ENCODE peak calls at places on chromosomes 7 and 10, in seven cellular contexts. H, D, Y, S, U, N and Q are unnamed samples.

GRCh38 chr10:110834622-110835219 is 37.0 kb upstream of the PDCD4 start:
- ATAC-seq in H (peak; percentile 26), D (peak; percentile 42), Y (peak; percentile 56), S (no peak), U (no peak), N (peak; percentile 70), Q (peak; percentile 48)

GRCh38 chr7:2818653-2819052 is 25.5 kb downstream of the GNA12 start:
- ATAC-seq in H (no peak), D (no peak), Y (no peak), S (no peak), U (no peak), N (no peak), Q (no peak)

GRCh38 chr7:92682767-92683539 is 92.8 kb upstream of the FAM133B start:
- ATAC-seq in H (peak; percentile 71), D (no peak), Y (no peak), S (no peak), U (no peak), N (no peak), Q (no peak)

GRCh38 chr7:129383542-129384132 is 50.6 kb upstream of the STRIP2 start:
- ATAC-seq in H (no peak), D (no peak), Y (no peak), S (no peak), U (no peak), N (no peak), Q (no peak)

GRCh38 chr7:55107946-55108345 is 89.1 kb downstream of the EGFR start:
- ATAC-seq in H (no peak), D (no peak), Y (no peak), S (no peak), U (no peak), N (no peak), Q (no peak)

GRCh38 chr10:33719005-33719703 is 384.7 kb upstream of the NRP1 start:
- ATAC-seq in H (no peak), D (no peak), Y (peak; percentile 23), S (no peak), U (no peak), N (no peak), Q (no peak)

GRCh38 chr7:98956469-98956868 is 78.1 kb downstream of the TRRAP start:
- ATAC-seq in H (no peak), D (no peak), Y (no peak), S (no peak), U (no peak), N (no peak), Q (no peak)

GRCh38 chr10:83908506-83908905 is 230.8 kb upstream of the GHITM start:
- ATAC-seq in H (no peak), D (no peak), Y (no peak), S (no peak), U (no peak), N (no peak), Q (no peak)

GRCh38 chr10:97737770-97738265 is 890 bp downstream of the ZFYVE27 start:
- ATAC-seq in H (no peak), D (no peak), Y (peak; percentile 2), S (peak; percentile 53), U (no peak), N (no peak), Q (no peak)

GRCh38 chr7:150641854-150642253 is 9.7 kb upstream of the GIMAP6 start:
- ATAC-seq in H (no peak), D (no peak), Y (no peak), S (no peak), U (no peak), N (no peak), Q (no peak)

GRCh38 chr7:41445951-41446350 is 256.9 kb downstream of the INHBA start:
- ATAC-seq in H (no peak), D (no peak), Y (no peak), S (no peak), U (no peak), N (no peak), Q (no peak)

GRCh38 chr10:101124933-101125332 is 6.2 kb upstream of the TLX1 start:
- ATAC-seq in H (no peak), D (no peak), Y (no peak), S (no peak), U (no peak), N (no peak), Q (no peak)

GRCh38 chr7:132381742-132382472 is 194.4 kb downstream of the PLXNA4 start:
- ATAC-seq in H (peak; percentile 53), D (no peak), Y (peak; percentile 24), S (no peak), U (no peak), N (no peak), Q (no peak)

GRCh38 chr7:6228865-6229264 is 43.6 kb downstream of the CYTH3 start:
- ATAC-seq in H (no peak), D (no peak), Y (peak; percentile 52), S (peak; percentile 92), U (no peak), N (no peak), Q (peak; percentile 35)

GRCh38 chr7:39269034-39269433 is 291.3 kb downstream of the POU6F2 start:
- ATAC-seq in H (no peak), D (no peak), Y (no peak), S (peak; percentile 92), U (no peak), N (no peak), Q (no peak)

GRCh38 chr7:116546054-116546453 is 21.2 kb downstream of the CAV1 start:
- ATAC-seq in H (no peak), D (no peak), Y (no peak), S (no peak), U (no peak), N (no peak), Q (no peak)

GRCh38 chr7:151252961-151253691 is 4.6 kb upstream of the SMARCD3 start:
- ATAC-seq in H (no peak), D (no peak), Y (no peak), S (no peak), U (no peak), N (peak; percentile 15), Q (peak; percentile 17)

GRCh38 chr7:102063736-102064135 is 222.9 kb upstream of the SH2B2 start:
- ATAC-seq in H (peak; percentile 26), D (peak; percentile 64), Y (peak; percentile 50), S (no peak), U (peak; percentile 91), N (peak; percentile 89), Q (peak; percentile 34)

GRCh38 chr7:132080467-132080866 is 495.8 kb downstream of the PLXNA4 start:
- ATAC-seq in H (no peak), D (no peak), Y (no peak), S (no peak), U (no peak), N (no peak), Q (peak; percentile 1)

GRCh38 chr10:104488046-104488832 is 134.6 kb downstream of the CFAP58 start:
- ATAC-seq in H (no peak), D (no peak), Y (no peak), S (no peak), U (no peak), N (peak; percentile 58), Q (no peak)

GRCh38 chr7:40826419-40827216 is 691.8 kb downstream of the SUGCT start:
- ATAC-seq in H (peak; percentile 35), D (peak; percentile 68), Y (no peak), S (no peak), U (no peak), N (peak; percentile 82), Q (peak; percentile 56)

GRCh38 chr7:74575083-74575803 is 82.3 kb upstream of the GTF2I start:
- ATAC-seq in H (no peak), D (peak; percentile 78), Y (peak; percentile 73), S (no peak), U (peak; percentile 86), N (no peak), Q (no peak)

GRCh38 chr7:11767148-11767547 is 64.8 kb downstream of the THSD7A start:
- ATAC-seq in H (no peak), D (no peak), Y (no peak), S (no peak), U (no peak), N (no peak), Q (no peak)

GRCh38 chr10:70672165-70672992 is at the start of gene ADAMTS14:
- ATAC-seq in H (peak; percentile 52), D (peak; percentile 75), Y (no peak), S (no peak), U (peak; percentile 74), N (peak; percentile 83), Q (peak; percentile 59)

GRCh38 chr7:83648464-83649241 is at the start of gene SEMA3E:
- ATAC-seq in H (peak; percentile 61), D (peak; percentile 87), Y (no peak), S (no peak), U (peak; percentile 86), N (peak; percentile 92), Q (peak; percentile 83)
- TF ChIP-seq POLR2AphosphoS5 in H (no peak), D (no peak), Y (no peak), S (no peak), U (no peak), N (no peak), Q (peak; percentile 65)

DNA sequence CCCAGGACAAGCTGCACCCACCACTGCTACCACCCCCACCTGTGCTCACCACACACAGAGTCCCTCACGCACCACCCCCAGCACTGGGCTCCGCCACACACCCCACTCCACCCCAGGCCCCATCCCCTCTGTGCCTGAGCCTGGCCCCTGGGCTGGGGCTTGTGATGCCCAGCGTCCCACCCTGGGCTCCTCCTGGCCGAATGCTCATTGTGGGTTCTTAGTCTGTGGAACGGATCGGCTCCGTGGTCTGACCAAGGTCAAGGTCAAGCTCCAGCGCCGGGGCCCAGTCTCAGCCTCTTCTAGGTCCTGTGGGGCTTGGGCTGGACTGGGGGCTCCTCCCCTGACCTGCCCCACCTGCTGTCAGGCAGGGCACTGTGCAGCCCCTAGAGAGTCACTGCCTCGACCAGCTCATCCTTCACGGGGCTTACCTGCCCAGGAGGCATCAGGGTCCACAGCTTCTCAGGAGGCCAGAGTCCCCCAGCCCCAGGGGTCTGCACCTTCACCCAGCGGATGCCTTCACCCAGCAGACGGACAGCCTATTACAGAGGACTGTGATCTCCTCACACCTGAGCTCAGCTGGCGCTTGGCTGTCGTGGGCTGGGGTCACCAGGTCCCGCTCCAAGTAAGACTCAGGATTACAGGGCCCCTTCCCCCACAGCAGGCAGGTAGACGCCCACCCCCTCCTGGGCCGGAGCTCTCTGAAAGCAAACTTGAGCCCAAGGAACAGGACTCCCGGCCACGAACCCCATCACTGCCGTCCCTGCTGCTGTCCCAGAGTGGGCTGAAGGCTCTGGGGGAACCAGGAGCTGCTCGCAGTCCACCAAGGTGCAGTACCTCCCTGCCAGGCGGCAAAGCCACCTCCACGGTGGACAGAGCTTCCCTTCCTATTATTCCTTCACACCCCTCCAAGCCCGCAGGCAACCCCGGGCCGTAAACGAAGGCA is 15.3 kb upstream of the UTF1 start:
- ATAC-seq in H (peak; percentile 34), D (no peak), Y (no peak), S (no peak), U (no peak), N (no peak), Q (peak; percentile 28)
- TF ChIP-seq CTCF in H (no peak), D (no peak), Y (no peak), S (no peak), U (no peak), N (no peak), Q (no peak)

GRCh38 chr7:108211382-108212201 is 81.4 kb upstream of the LAMB4 start:
- ATAC-seq in H (peak; percentile 33), D (peak; percentile 80), Y (no peak), S (peak; percentile 91), U (peak; percentile 92), N (no peak), Q (no peak)
- TF ChIP-seq POLR2AphosphoS5 in H (no peak), D (no peak), Y (no peak), S (peak; percentile 48), U (no peak), N (no peak), Q (no peak)

DNA sequence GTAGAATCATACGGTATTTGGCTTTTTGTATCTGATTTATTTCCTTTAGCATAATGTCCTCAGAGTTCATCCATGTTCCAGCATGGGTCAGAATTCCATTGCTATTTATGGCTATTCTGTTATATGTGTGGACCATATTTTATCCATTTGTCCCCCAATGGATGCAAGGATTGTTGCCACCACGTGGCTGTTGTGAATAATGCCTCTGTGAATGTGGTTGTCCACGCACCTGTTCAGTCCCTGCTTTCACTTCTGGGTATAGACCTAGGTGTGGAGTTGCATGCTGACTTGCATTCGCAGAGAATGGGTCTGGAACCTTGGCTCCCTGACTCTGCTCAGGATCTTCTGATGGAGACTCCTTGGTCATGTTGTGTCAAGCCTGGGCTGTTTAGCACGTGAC is 199.9 kb downstream of the CAMK1D start:
- ATAC-seq in H (peak; percentile 49), D (no peak), Y (no peak), S (peak; percentile 60), U (peak; percentile 67), N (no peak), Q (no peak)
- TF ChIP-seq CTCF in H (no peak), D (no peak), Y (no peak), S (peak; percentile 8), U (peak; percentile 41), N (no peak), Q (no peak)